ENCODE peak calls at places on chromosomes 11 and 22, in five cellular contexts. E is activated T-helper 9 cell treated with anti-CD3 and anti-CD28 coated beads, Interleukin-2, amount 50 U/mL, for 16 hours; R is fibroblast of lung; Y is iris pigment epithelial cell; X is stimulated activated CD8-positive, alpha-beta memory T cell treated with anti-CD3 and anti-CD28 coated beads, Interleukin-2, amount 100 ng/mL, for 1 hour. P is an unnamed sample.

GRCh38 chr11:125903753-125904659 is at the start of gene DDX25:
- DNase-seq in E (no peak), R (no peak), Y (no peak), X (no peak), P (no peak)

GRCh38 chr11:33197915-33198727 is 36.8 kb upstream of the CSTF3 start:
- DNase-seq in E (no peak), R (no peak), Y (no peak), X (no peak), P (no peak)

GRCh38 chr11:61814958-61815789 is 1.6 kb downstream of the FADS1 start:
- DNase-seq in E (no peak), R (peak; percentile 95), Y (peak; percentile 96), X (no peak), P (peak; percentile 90)

GRCh38 chr22:48635825-48636224 is 1191.8 kb downstream of the BRD1 start:
- DNase-seq in E (no peak), R (no peak), Y (no peak), X (no peak), P (no peak)

GRCh38 chr22:37884420-37884819 is 21.7 kb upstream of the MICALL1 start:
- DNase-seq in E (no peak), R (no peak), Y (no peak), X (no peak), P (peak; percentile 66)

GRCh38 chr11:85182437-85183109 is 444.6 kb downstream of the DLG2 start:
- DNase-seq in E (no peak), R (peak; percentile 75), Y (peak; percentile 64), X (no peak), P (peak; percentile 57)

GRCh38 chr22:46737976-46738641 is at the start of gene CERK:
- DNase-seq in E (peak; percentile 60), R (peak; percentile 71), Y (peak; percentile 47), X (peak; percentile 37), P (peak; percentile 72)

GRCh38 chr22:47195156-47195675 is 432.8 kb downstream of the TBC1D22A start:
- DNase-seq in E (no peak), R (no peak), Y (no peak), X (no peak), P (no peak)

GRCh38 chr11:1161410-1162152 is 3.8 kb downstream of the MUC5AC start:
- DNase-seq in E (no peak), R (no peak), Y (no peak), X (no peak), P (no peak)

GRCh38 chr11:82927264-82927880 is 25.8 kb downstream of the DDIAS start:
- DNase-seq in E (no peak), R (peak; percentile 51), Y (peak; percentile 60), X (no peak), P (peak; percentile 82)

GRCh38 chr11:12258451-12258850 is 118.9 kb upstream of the PARVA start:
- DNase-seq in E (no peak), R (peak; percentile 70), Y (peak; percentile 78), X (no peak), P (peak; percentile 53)

GRCh38 chr11:86248609-86249008 is 4.1 kb downstream of the EED start:
- DNase-seq in E (no peak), R (no peak), Y (no peak), X (no peak), P (no peak)

GRCh38 chr22:30994960-30995359 is 25.9 kb downstream of the TUG1 start:
- DNase-seq in E (no peak), R (no peak), Y (no peak), X (no peak), P (no peak)

GRCh38 chr11:12209096-12209495 is 98.7 kb downstream of the MICAL2 start:
- DNase-seq in E (no peak), R (no peak), Y (no peak), X (no peak), P (no peak)

GRCh38 chr22:17120711-17121234 is 387 bp downstream of the TMEM121B start:
- DNase-seq in E (no peak), R (peak; percentile 8), Y (peak; percentile 8), X (no peak), P (peak; percentile 46)

GRCh38 chr11:44618561-44619425 is 53.3 kb downstream of the CD82 start:
- DNase-seq in E (no peak), R (no peak), Y (no peak), X (no peak), P (no peak)

GRCh38 chr11:47523491-47524199 is 29.3 kb downstream of the CELF1 start:
- DNase-seq in E (no peak), R (peak; percentile 83), Y (peak; percentile 91), X (no peak), P (peak; percentile 84)

GRCh38 chr11:74462631-74463030 is 4.7 kb downstream of the KCNE3 start:
- DNase-seq in E (no peak), R (no peak), Y (no peak), X (no peak), P (no peak)

GRCh38 chr11:59560702-59561469 is 49.5 kb downstream of the OR4D9 start:
- DNase-seq in E (peak; percentile 74), R (peak; percentile 80), Y (peak; percentile 89), X (peak; percentile 51), P (peak; percentile 91)

GRCh38 chr11:64248578-64248977 is 1.8 kb upstream of the PPP1R14B start:
- DNase-seq in E (no peak), R (no peak), Y (no peak), X (no peak), P (no peak)

GRCh38 chr11:114219559-114220349 is 76.4 kb upstream of the NNMT start:
- DNase-seq in E (no peak), R (peak; percentile 66), Y (peak; percentile 93), X (no peak), P (peak; percentile 49)

GRCh38 chr22:19933328-19934241 is 8.0 kb upstream of the COMT start:
- DNase-seq in E (no peak), R (no peak), Y (no peak), X (no peak), P (no peak)

GRCh38 chr22:28951969-28952521 is 68.7 kb downstream of the ZNRF3 start:
- DNase-seq in E (no peak), R (peak; percentile 71), Y (peak; percentile 45), X (no peak), P (no peak)

GRCh38 chr11:2578006-2578933 is 121.5 kb downstream of the KCNQ1OT1 start:
- DNase-seq in E (no peak), R (no peak), Y (no peak), X (no peak), P (no peak)

GRCh38 chr11:83472831-83473230 is 186.7 kb upstream of the CCDC90B start:
- DNase-seq in E (no peak), R (no peak), Y (no peak), X (no peak), P (no peak)

GRCh38 chr11:88520391-88520790 is 182.9 kb upstream of the CTSC start:
- DNase-seq in E (no peak), R (peak; percentile 27), Y (peak; percentile 79), X (no peak), P (peak; percentile 46)

GRCh38 chr11:61602775-61603569 is 22.1 kb upstream of the SYT7 start:
- DNase-seq in E (no peak), R (peak; percentile 97), Y (peak; percentile 76), X (no peak), P (peak; percentile 98)

GRCh38 chr11:79466411-79466810 is 25.6 kb upstream of the TENM4 start:
- DNase-seq in E (no peak), R (peak; percentile 84), Y (peak; percentile 79), X (no peak), P (peak; percentile 59)

GRCh38 chr11:57648791-57649735 is 649 bp downstream of the YPEL4 start:
- DNase-seq in E (no peak), R (peak; percentile 28), Y (no peak), X (no peak), P (peak; percentile 68)

GRCh38 chr11:30432716-30433115 is 109.8 kb downstream of the ARL14EP start:
- DNase-seq in E (no peak), R (no peak), Y (no peak), X (no peak), P (no peak)

GRCh38 chr22:22855617-22856308 is 31.9 kb upstream of the IGLL5 start:
- DNase-seq in E (no peak), R (no peak), Y (peak; percentile 1), X (no peak), P (peak; percentile 59)

GRCh38 chr22:35581023-35581413 is 36.1 kb downstream of the MB start:
- DNase-seq in E (no peak), R (no peak), Y (no peak), X (no peak), P (no peak)